ENCODE peak calls at places on chromosomes 5 and 9, in seven cellular contexts. One of them, this sample, is unnamed.

GRCh38 chr5:95861221-95861857 is 38.8 kb upstream of the GLRX start:
- DNase-seq in PC-3: peak
- DNase-seq in IMR-90: peak
- DNase-seq in GM23338: no peak
- DNase-seq in HCT116: peak
- DNase-seq in MM.1S: no peak
- DNase-seq in SK-N-SH: no peak
- DNase-seq in this sample: peak

GRCh38 chr9:131546336-131547084 is 1.2 kb downstream of the PRRT1B start:
- DNase-seq in PC-3: peak
- DNase-seq in IMR-90: peak
- DNase-seq in GM23338: peak
- DNase-seq in HCT116: no peak
- DNase-seq in MM.1S: no peak
- DNase-seq in SK-N-SH: peak
- DNase-seq in this sample: peak

GRCh38 chr5:93594591-93595419 is 11.8 kb downstream of the NR2F1 start:
- DNase-seq in PC-3: no peak
- DNase-seq in IMR-90: no peak
- DNase-seq in GM23338: peak
- DNase-seq in HCT116: no peak
- DNase-seq in MM.1S: no peak
- DNase-seq in SK-N-SH: peak
- DNase-seq in this sample: no peak

GRCh38 chr5:126829098-126829497 is 52.2 kb downstream of the LMNB1 start:
- DNase-seq in PC-3: no peak
- DNase-seq in IMR-90: no peak
- DNase-seq in GM23338: no peak
- DNase-seq in HCT116: no peak
- DNase-seq in MM.1S: no peak
- DNase-seq in SK-N-SH: no peak
- DNase-seq in this sample: no peak

GRCh38 chr9:115291841-115292240 is 173.9 kb upstream of the TNC start:
- DNase-seq in PC-3: peak
- DNase-seq in IMR-90: peak
- DNase-seq in GM23338: no peak
- DNase-seq in HCT116: no peak
- DNase-seq in MM.1S: no peak
- DNase-seq in SK-N-SH: no peak
- DNase-seq in this sample: no peak

GRCh38 chr9:123065191-123065590 is 31.7 kb downstream of the GPR21 start:
- DNase-seq in PC-3: no peak
- DNase-seq in IMR-90: no peak
- DNase-seq in GM23338: no peak
- DNase-seq in HCT116: no peak
- DNase-seq in MM.1S: no peak
- DNase-seq in SK-N-SH: no peak
- DNase-seq in this sample: no peak

GRCh38 chr5:75435101-75435500 is 76.3 kb downstream of the CERT1 start:
- DNase-seq in PC-3: no peak
- DNase-seq in IMR-90: peak
- DNase-seq in GM23338: no peak
- DNase-seq in HCT116: no peak
- DNase-seq in MM.1S: no peak
- DNase-seq in SK-N-SH: no peak
- DNase-seq in this sample: no peak

GRCh38 chr5:64301566-64301965 is 135.9 kb downstream of the RNF180 start:
- DNase-seq in PC-3: peak
- DNase-seq in IMR-90: no peak
- DNase-seq in GM23338: no peak
- DNase-seq in HCT116: no peak
- DNase-seq in MM.1S: no peak
- DNase-seq in SK-N-SH: no peak
- DNase-seq in this sample: no peak

GRCh38 chr5:111076076-111076475 is 4.6 kb downstream of the TSLP start:
- DNase-seq in PC-3: no peak
- DNase-seq in IMR-90: no peak
- DNase-seq in GM23338: no peak
- DNase-seq in HCT116: no peak
- DNase-seq in MM.1S: no peak
- DNase-seq in SK-N-SH: no peak
- DNase-seq in this sample: no peak

GRCh38 chr5:111511174-111512025 is 935 bp downstream of the STARD4 start:
- DNase-seq in PC-3: no peak
- DNase-seq in IMR-90: peak
- DNase-seq in GM23338: peak
- DNase-seq in HCT116: no peak
- DNase-seq in MM.1S: peak
- DNase-seq in SK-N-SH: no peak
- DNase-seq in this sample: no peak

GRCh38 chr9:4716163-4716562 is 24.8 kb downstream of the AK3 start:
- DNase-seq in PC-3: no peak
- DNase-seq in IMR-90: no peak
- DNase-seq in GM23338: no peak
- DNase-seq in HCT116: no peak
- DNase-seq in MM.1S: no peak
- DNase-seq in SK-N-SH: no peak
- DNase-seq in this sample: no peak

GRCh38 chr5:124869481-124870033 is 123.1 kb upstream of the ZNF608 start:
- DNase-seq in PC-3: no peak
- DNase-seq in IMR-90: no peak
- DNase-seq in GM23338: no peak
- DNase-seq in HCT116: no peak
- DNase-seq in MM.1S: no peak
- DNase-seq in SK-N-SH: peak
- DNase-seq in this sample: no peak

GRCh38 chr9:119227422-119227821 is 141.8 kb downstream of the BRINP1 start:
- DNase-seq in PC-3: no peak
- DNase-seq in IMR-90: no peak
- DNase-seq in GM23338: no peak
- DNase-seq in HCT116: no peak
- DNase-seq in MM.1S: no peak
- DNase-seq in SK-N-SH: no peak
- DNase-seq in this sample: no peak

GRCh38 chr9:75893096-75893495 is 2.6 kb downstream of the PCSK5 start:
- DNase-seq in PC-3: no peak
- DNase-seq in IMR-90: no peak
- DNase-seq in GM23338: no peak
- DNase-seq in HCT116: no peak
- DNase-seq in MM.1S: no peak
- DNase-seq in SK-N-SH: no peak
- DNase-seq in this sample: no peak
- H3K4me3 ChIP-seq in PC-3: no peak
- H3K4me3 ChIP-seq in IMR-90: no peak
- H3K4me3 ChIP-seq in GM23338: peak
- H3K4me3 ChIP-seq in HCT116: no peak
- H3K4me3 ChIP-seq in MM.1S: no peak
- H3K4me3 ChIP-seq in SK-N-SH: no peak
- H3K4me3 ChIP-seq in this sample: no peak

GRCh38 chr5:103255666-103256065 is 2.9 kb upstream of the MACIR start:
- DNase-seq in PC-3: no peak
- DNase-seq in IMR-90: no peak
- DNase-seq in GM23338: no peak
- DNase-seq in HCT116: no peak
- DNase-seq in MM.1S: no peak
- DNase-seq in SK-N-SH: no peak
- DNase-seq in this sample: no peak
- H2AFZ ChIP-seq in PC-3: no peak
- H2AFZ ChIP-seq in IMR-90: no peak
- H2AFZ ChIP-seq in GM23338: peak
- H2AFZ ChIP-seq in HCT116: no peak
- H2AFZ ChIP-seq in MM.1S: no peak
- H2AFZ ChIP-seq in SK-N-SH: no peak
- H2AFZ ChIP-seq in this sample: no peak

GRCh38 chr5:34919077-34919476 is 3.6 kb downstream of the BRIX1 start:
- DNase-seq in PC-3: no peak
- DNase-seq in IMR-90: no peak
- DNase-seq in GM23338: peak
- DNase-seq in HCT116: no peak
- DNase-seq in MM.1S: no peak
- DNase-seq in SK-N-SH: no peak
- DNase-seq in this sample: no peak
- TF ChIP-seq CTCF in PC-3: peak
- TF ChIP-seq CTCF in IMR-90: peak
- TF ChIP-seq CTCF in GM23338: peak
- TF ChIP-seq CTCF in HCT116: peak
- TF ChIP-seq CTCF in MM.1S: no peak
- TF ChIP-seq CTCF in SK-N-SH: peak
- TF ChIP-seq CTCF in this sample: peak

GRCh38 chr5:137142371-137143243 is 356.5 kb downstream of the SPOCK1 start:
- DNase-seq in PC-3: peak
- DNase-seq in IMR-90: peak
- DNase-seq in GM23338: no peak
- DNase-seq in HCT116: no peak
- DNase-seq in MM.1S: no peak
- DNase-seq in SK-N-SH: no peak
- DNase-seq in this sample: peak
- H3K4me3 ChIP-seq in PC-3: no peak
- H3K4me3 ChIP-seq in IMR-90: no peak
- H3K4me3 ChIP-seq in GM23338: no peak
- H3K4me3 ChIP-seq in HCT116: no peak
- H3K4me3 ChIP-seq in MM.1S: no peak
- H3K4me3 ChIP-seq in SK-N-SH: no peak
- H3K4me3 ChIP-seq in this sample: peak

GRCh38 chr5:168527756-168528295 is 1.3 kb upstream of the FBLL1 start:
- DNase-seq in PC-3: no peak
- DNase-seq in IMR-90: no peak
- DNase-seq in GM23338: no peak
- DNase-seq in HCT116: no peak
- DNase-seq in MM.1S: no peak
- DNase-seq in SK-N-SH: no peak
- DNase-seq in this sample: no peak

GRCh38 chr5:168530751-168531150 is 1.6 kb downstream of the FBLL1 start:
- DNase-seq in PC-3: peak
- DNase-seq in IMR-90: peak
- DNase-seq in GM23338: no peak
- DNase-seq in HCT116: no peak
- DNase-seq in MM.1S: no peak
- DNase-seq in SK-N-SH: no peak
- DNase-seq in this sample: peak

GRCh38 chr5:168531191-168531590 is 2.1 kb downstream of the FBLL1 start:
- DNase-seq in PC-3: no peak
- DNase-seq in IMR-90: no peak
- DNase-seq in GM23338: no peak
- DNase-seq in HCT116: no peak
- DNase-seq in MM.1S: no peak
- DNase-seq in SK-N-SH: no peak
- DNase-seq in this sample: peak

GRCh38 chr5:168529361-168530234 is 493 bp downstream of the FBLL1 start:
- DNase-seq in PC-3: no peak
- DNase-seq in IMR-90: no peak
- DNase-seq in GM23338: peak
- DNase-seq in HCT116: no peak
- DNase-seq in MM.1S: no peak
- DNase-seq in SK-N-SH: peak
- DNase-seq in this sample: peak

DNA sequence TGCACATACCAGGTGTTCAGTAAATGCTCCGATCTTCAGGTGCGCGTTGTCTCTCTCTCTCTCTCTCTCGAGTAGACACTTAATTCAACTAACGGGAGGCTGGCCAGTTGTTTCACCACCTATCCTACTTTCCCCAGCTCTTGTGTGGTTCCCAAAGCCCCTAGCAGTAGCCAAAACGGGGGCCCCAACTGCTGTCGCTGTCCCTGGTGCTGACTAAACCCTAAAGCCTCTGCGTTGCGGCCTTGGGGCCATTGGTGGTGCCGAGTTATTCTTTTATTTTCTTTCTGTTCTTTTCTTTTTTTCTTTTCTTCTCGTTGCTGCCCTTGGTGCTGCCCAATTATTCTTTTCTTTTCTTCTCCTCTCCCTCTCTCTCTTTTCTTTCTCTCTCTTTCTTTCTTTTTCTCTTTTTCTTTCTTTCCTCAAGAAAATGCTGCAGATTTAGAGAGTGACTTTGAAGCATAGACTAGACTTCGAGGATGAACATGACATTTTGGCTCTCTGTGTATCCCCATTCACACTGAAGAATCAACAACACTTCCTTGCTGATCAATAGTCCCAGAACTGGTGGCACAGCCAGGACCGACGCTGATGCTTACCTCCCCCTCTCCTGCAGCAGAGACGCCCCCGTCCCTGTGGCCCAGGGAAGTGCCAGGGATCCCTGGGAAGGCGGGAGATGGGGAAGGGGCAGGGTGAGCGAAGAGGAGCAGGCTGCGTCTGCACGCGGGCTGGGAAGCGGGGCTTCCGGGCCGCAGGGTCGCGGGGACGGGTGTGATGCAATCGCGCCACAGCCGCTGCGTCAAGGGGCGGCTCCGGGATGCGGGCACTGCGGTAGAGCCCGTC is at the start of gene FBLL1:
- DNase-seq in PC-3: no peak
- DNase-seq in IMR-90: peak
- DNase-seq in GM23338: peak
- DNase-seq in HCT116: no peak
- DNase-seq in MM.1S: no peak
- DNase-seq in SK-N-SH: peak
- DNase-seq in this sample: peak
- H2AFZ ChIP-seq in PC-3: no peak
- H2AFZ ChIP-seq in IMR-90: peak
- H2AFZ ChIP-seq in GM23338: peak
- H2AFZ ChIP-seq in HCT116: no peak
- H2AFZ ChIP-seq in MM.1S: no peak
- H2AFZ ChIP-seq in SK-N-SH: peak
- H2AFZ ChIP-seq in this sample: no peak

GRCh38 chr9:88660611-88661010 is 125.6 kb downstream of the NXNL2 start:
- DNase-seq in PC-3: peak
- DNase-seq in IMR-90: peak
- DNase-seq in GM23338: peak
- DNase-seq in HCT116: peak
- DNase-seq in MM.1S: peak
- DNase-seq in SK-N-SH: no peak
- DNase-seq in this sample: peak
- TF ChIP-seq CTCF in PC-3: peak
- TF ChIP-seq CTCF in IMR-90: peak
- TF ChIP-seq CTCF in GM23338: peak
- TF ChIP-seq CTCF in HCT116: peak
- TF ChIP-seq CTCF in MM.1S: peak
- TF ChIP-seq CTCF in SK-N-SH: peak
- TF ChIP-seq CTCF in this sample: peak

GRCh38 chr5:133508845-133509741 is 103.2 kb downstream of the FSTL4 start:
- DNase-seq in PC-3: no peak
- DNase-seq in IMR-90: no peak
- DNase-seq in GM23338: no peak
- DNase-seq in HCT116: no peak
- DNase-seq in MM.1S: peak
- DNase-seq in SK-N-SH: no peak
- DNase-seq in this sample: no peak
- H3K4me3 ChIP-seq in PC-3: no peak
- H3K4me3 ChIP-seq in IMR-90: no peak
- H3K4me3 ChIP-seq in GM23338: no peak
- H3K4me3 ChIP-seq in HCT116: no peak
- H3K4me3 ChIP-seq in MM.1S: no peak
- H3K4me3 ChIP-seq in SK-N-SH: no peak
- H3K4me3 ChIP-seq in this sample: no peak